ENCODE peak calls at places on chromosomes 11 and 22, in four cellular contexts. S is A549, D is HepG2, J is H1. L is an unnamed sample.

GRCh38 chr11:120974980-120975379 is 48.9 kb upstream of the TBCEL start:
- DNase-seq in J (no peak), S (no peak), D (no peak), L (no peak)

GRCh38 chr11:40314327-40314726 is 1145.1 kb downstream of the LRRC4C start:
- DNase-seq in S (no peak), J (no peak), D (no peak), L (no peak)

GRCh38 chr11:45097721-45098493 is 48.5 kb upstream of the PRDM11 start:
- DNase-seq in S (no peak), J (no peak), D (no peak), L (no peak)

GRCh38 chr22:48711669-48712068 is 1116.0 kb downstream of the BRD1 start:
- DNase-seq in S (no peak), D (no peak), J (no peak), L (no peak)

GRCh38 chr11:47995318-47995717 is 15.0 kb downstream of the PTPRJ start:
- DNase-seq in D (peak), S (no peak), J (no peak), L (no peak)

GRCh38 chr11:5421811-5422210 is at the start of gene OR51Q1:
- DNase-seq in J (no peak), D (no peak), S (no peak), L (no peak)

GRCh38 chr11:76297143-76297542 is 83.8 kb downstream of the THAP12 start:
- DNase-seq in J (no peak), S (no peak), D (no peak), L (no peak)

GRCh38 chr11:27228232-27228631 is 134.8 kb downstream of the CCDC34 start:
- DNase-seq in S (no peak), J (no peak), D (no peak), L (no peak)

GRCh38 chr11:18063131-18063530 is 17.1 kb upstream of the TPH1 start:
- DNase-seq in D (no peak), S (no peak), J (no peak), L (no peak)

GRCh38 chr22:20919718-20920117 is 2.5 kb downstream of the CRKL start:
- DNase-seq in S (no peak), D (no peak), J (no peak), L (no peak)

GRCh38 chr22:49340406-49340805 is 487.3 kb downstream of the BRD1 start:
- DNase-seq in J (no peak), D (no peak), S (no peak), L (no peak)

GRCh38 chr11:121904148-121904547 is 211.9 kb downstream of the BLID start:
- DNase-seq in S (no peak), J (no peak), D (no peak), L (no peak)

GRCh38 chr11:102994101-102994500 is 38.6 kb upstream of the MMP13 start:
- DNase-seq in S (no peak), D (no peak), J (no peak), L (no peak)

GRCh38 chr11:65125197-65126056 is 3.3 kb downstream of the MRPL49 start:
- DNase-seq in S (no peak), J (no peak), D (no peak), L (no peak)

GRCh38 chr11:107707807-107708206 is 4.0 kb downstream of the SLN start:
- DNase-seq in J (peak), D (no peak), S (no peak), L (no peak)

GRCh38 chr11:63708764-63709163 is 27.5 kb downstream of the RTN3 start:
- DNase-seq in D (no peak), S (no peak), J (no peak), L (no peak)

GRCh38 chr11:63916837-63917684 is at the start of gene RCOR2:
- DNase-seq in D (peak), J (no peak), S (peak), L (no peak)

GRCh38 chr11:126415128-126415527 is 59.6 kb downstream of the ST3GAL4 start:
- DNase-seq in D (no peak), S (no peak), J (no peak), L (no peak)

GRCh38 chr11:119223856-119224255 is 17.7 kb downstream of the CBL start:
- DNase-seq in S (no peak), J (no peak), D (no peak), L (no peak)
- TF ChIP-seq HDAC2 in S (no peak), J (no peak), D (no peak), L (no peak)

DNA sequence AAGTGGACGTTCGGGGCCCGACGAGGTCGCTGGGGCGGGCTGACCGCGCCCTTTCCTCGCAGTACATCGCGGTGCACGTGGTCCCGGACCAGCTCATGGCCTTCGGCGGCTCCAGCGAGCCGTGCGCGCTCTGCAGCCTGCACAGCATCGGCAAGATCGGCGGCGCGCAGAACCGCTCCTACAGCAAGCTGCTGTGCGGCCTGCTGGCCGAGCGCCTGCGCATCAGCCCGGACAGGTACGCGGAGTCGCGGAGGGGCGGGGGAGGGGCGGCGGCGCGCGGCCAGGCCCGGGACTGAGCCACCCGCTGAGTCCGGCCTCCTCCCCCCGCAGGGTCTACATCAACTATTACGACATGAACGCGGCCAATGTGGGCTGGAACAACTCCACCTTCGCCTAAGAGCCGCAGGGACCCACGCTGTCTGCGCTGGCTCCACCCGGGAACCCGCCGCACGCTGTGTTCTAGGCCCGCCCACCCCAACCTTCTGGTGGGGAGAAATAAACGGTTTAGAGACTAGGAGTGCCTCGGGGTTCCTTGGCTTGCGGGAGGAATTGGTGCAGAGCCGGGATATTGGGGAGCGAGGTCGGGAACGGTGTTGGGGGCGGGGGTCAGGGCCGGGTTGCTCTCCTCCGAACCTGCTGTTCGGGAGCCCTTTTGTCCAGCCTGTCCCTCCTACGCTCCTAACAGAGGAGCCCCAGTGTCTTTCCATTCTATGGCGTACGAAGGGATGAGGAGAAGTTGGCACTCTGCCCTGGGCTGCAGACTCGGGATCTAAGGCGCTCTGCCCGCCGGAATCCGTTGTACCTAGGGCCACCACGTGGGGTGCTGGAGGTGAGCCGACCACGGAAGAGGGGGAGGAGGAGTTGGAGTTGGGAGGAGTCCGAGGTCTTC is 771 bp downstream of the MIF start:
- DNase-seq in S (peak), D (peak), J (no peak), L (peak)
- TF ChIP-seq HDAC2 in S (no peak), D (no peak), J (no peak), L (no peak)

GRCh38 chr11:68687986-68688385 is 3.6 kb downstream of the GAL start:
- DNase-seq in S (no peak), J (no peak), D (no peak), L (no peak)
- TF ChIP-seq HDAC2 in S (no peak), J (no peak), D (no peak), L (no peak)

GRCh38 chr22:30857103-30857502 is 111.5 kb downstream of the MORC2 start:
- DNase-seq in D (no peak), J (no peak), S (no peak), L (no peak)
- TF ChIP-seq HDAC2 in D (no peak), J (no peak), S (no peak), L (no peak)

GRCh38 chr22:39622881-39623367 is 52.4 kb downstream of the CACNA1I start:
- DNase-seq in S (peak), D (peak), J (peak), L (no peak)
- TF ChIP-seq HDAC2 in S (no peak), D (no peak), J (no peak), L (no peak)

GRCh38 chr11:1924121-1924520 is 4.6 kb downstream of the TNNT3 start:
- DNase-seq in J (no peak), D (no peak), S (no peak), L (no peak)

GRCh38 chr11:1923201-1923956 is 3.9 kb downstream of the TNNT3 start:
- DNase-seq in D (no peak), J (no peak), S (no peak), L (no peak)

GRCh38 chr11:1921576-1922141 is 2.2 kb downstream of the TNNT3 start:
- DNase-seq in S (no peak), J (no peak), D (no peak), L (no peak)

GRCh38 chr11:1920909-1921575 is 1.5 kb downstream of the TNNT3 start:
- DNase-seq in S (no peak), D (no peak), J (no peak), L (no peak)

DNA sequence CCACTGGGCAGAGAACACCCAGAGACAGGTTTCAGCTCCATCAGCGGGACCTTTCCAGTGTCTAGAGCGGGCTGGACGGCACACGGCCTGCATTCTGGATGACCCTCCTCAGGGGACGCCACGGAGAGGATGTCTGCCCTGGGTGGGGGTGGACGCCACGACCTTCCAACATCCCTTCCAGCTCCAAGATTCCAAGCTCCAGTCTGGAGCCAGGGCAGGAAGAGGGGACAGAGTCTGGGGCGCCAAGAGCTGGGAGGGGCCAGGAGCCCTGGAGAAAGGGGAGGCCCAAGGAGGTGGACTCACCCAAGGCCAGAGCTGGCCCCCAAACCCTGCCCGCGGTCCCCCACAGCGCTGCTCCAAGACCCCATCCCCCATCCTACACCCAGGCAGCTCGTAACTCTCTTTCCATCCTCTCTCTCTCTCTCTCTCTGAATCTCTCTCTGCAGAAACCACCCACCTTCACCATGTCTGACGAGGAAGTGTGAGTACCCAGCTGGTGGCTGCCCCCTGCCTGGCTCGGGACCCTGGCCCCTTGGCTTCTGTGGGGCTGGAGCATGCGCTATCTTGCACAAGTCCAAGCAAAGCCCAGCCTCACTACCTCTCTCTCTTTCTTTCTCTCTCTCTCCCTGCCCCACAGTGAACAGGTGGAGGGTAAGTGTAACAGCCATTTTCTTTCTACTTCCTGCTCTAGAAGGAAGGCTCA is 3.1 kb downstream of the TNNT3 start:
- DNase-seq in D (no peak), S (no peak), J (no peak), L (no peak)
- TF ChIP-seq HDAC2 in D (no peak), S (no peak), J (no peak), L (no peak)

L was measured in GM12878.